ENCODE peak calls at places on chromosome 9, in nine cellular contexts. O, W, Y, J, D, N, I, T and P are unnamed samples.

GRCh38 chr9:36092509-36093215 is 43.9 kb upstream of the GLIPR2 start:
- DNase-seq in O (no peak), W (no peak), Y (peak), J (no peak), D (peak), N (peak), I (no peak), T (no peak), P (no peak)

GRCh38 chr9:78239506-78239905 is 3.6 kb downstream of the CEP78 start:
- DNase-seq in O (peak), W (no peak), Y (no peak), J (no peak), D (no peak), N (no peak), I (peak), T (peak), P (no peak)

GRCh38 chr9:93205045-93205768 is 21.3 kb downstream of the WNK2 start:
- DNase-seq in O (no peak), W (no peak), Y (no peak), J (peak), D (no peak), N (no peak), I (no peak), T (no peak), P (no peak)

GRCh38 chr9:133210609-133211008 is 1.6 kb upstream of the OBP2B start:
- DNase-seq in O (no peak), W (no peak), Y (no peak), J (no peak), D (no peak), N (no peak), I (no peak), T (no peak), P (no peak)

GRCh38 chr9:16671591-16672137 is 198.8 kb downstream of the BNC2 start:
- DNase-seq in O (peak), W (peak), Y (no peak), J (no peak), D (no peak), N (peak), I (peak), T (peak), P (no peak)

GRCh38 chr9:137308102-137308619 is 6.1 kb upstream of the NRARP start:
- DNase-seq in O (no peak), W (no peak), Y (no peak), J (no peak), D (peak), N (no peak), I (no peak), T (no peak), P (peak)

GRCh38 chr9:19127881-19128719 is 808 bp upstream of the PLIN2 start:
- DNase-seq in O (no peak), W (no peak), Y (peak), J (peak), D (peak), N (peak), I (peak), T (no peak), P (no peak)

GRCh38 chr9:88388886-88389617 is 808 bp downstream of the SPIN1 start:
- DNase-seq in O (peak), W (peak), Y (peak), J (peak), D (peak), N (peak), I (peak), T (peak), P (peak)

GRCh38 chr9:97412628-97413382 is 909 bp downstream of the TDRD7 start:
- DNase-seq in O (no peak), W (no peak), Y (no peak), J (no peak), D (no peak), N (peak), I (peak), T (peak), P (no peak)

GRCh38 chr9:95092321-95093072 is 225.0 kb downstream of the FANCC start:
- DNase-seq in O (peak), W (peak), Y (no peak), J (no peak), D (no peak), N (peak), I (peak), T (peak), P (peak)

GRCh38 chr9:136747161-136748060 is 914 bp downstream of the LCN6 start:
- DNase-seq in O (no peak), W (no peak), Y (no peak), J (no peak), D (no peak), N (no peak), I (no peak), T (no peak), P (no peak)

GRCh38 chr9:32886021-32886420 is 102.7 kb downstream of the TMEM215 start:
- DNase-seq in O (no peak), W (no peak), Y (no peak), J (no peak), D (no peak), N (no peak), I (no peak), T (peak), P (no peak)

GRCh38 chr9:116112236-116112635 is 41.4 kb upstream of the PAPPA start:
- DNase-seq in O (peak), W (no peak), Y (no peak), J (no peak), D (no peak), N (peak), I (no peak), T (peak), P (no peak)